ENCODE peak calls at places on chromosomes 11 and 22, in eight cellular contexts. One of them, this sample, is unnamed.

GRCh38 chr11:2325719-2326118 is 23.9 kb downstream of the TSPAN32 start:
- DNase-seq in colonic mucosa: no peak
- DNase-seq in lower lobe of right lung: no peak
- DNase-seq in psoas muscle: no peak
- DNase-seq in AG04450: no peak
- DNase-seq in body of pancreas: peak; percentile 83
- DNase-seq in endothelial cell: no peak
- DNase-seq in osteocyte: no peak
- DNase-seq in this sample: no peak

GRCh38 chr11:66768088-66768521 is 39.1 kb upstream of the SPTBN2 start:
- DNase-seq in body of pancreas: no peak
- DNase-seq in AG04450: no peak
- DNase-seq in colonic mucosa: no peak
- DNase-seq in lower lobe of right lung: no peak
- DNase-seq in endothelial cell: no peak
- DNase-seq in psoas muscle: no peak
- DNase-seq in osteocyte: no peak
- DNase-seq in this sample: no peak

GRCh38 chr22:35102663-35103062 is 36.7 kb downstream of the ISX start:
- DNase-seq in AG04450: no peak
- DNase-seq in lower lobe of right lung: peak; percentile 48
- DNase-seq in psoas muscle: no peak
- DNase-seq in colonic mucosa: peak; percentile 74
- DNase-seq in body of pancreas: no peak
- DNase-seq in endothelial cell: no peak
- DNase-seq in osteocyte: no peak
- DNase-seq in this sample: no peak

GRCh38 chr11:83736689-83737088 is 450.5 kb upstream of the CCDC90B start:
- DNase-seq in lower lobe of right lung: no peak
- DNase-seq in colonic mucosa: no peak
- DNase-seq in body of pancreas: no peak
- DNase-seq in AG04450: no peak
- DNase-seq in osteocyte: no peak
- DNase-seq in endothelial cell: no peak
- DNase-seq in psoas muscle: no peak
- DNase-seq in this sample: no peak

GRCh38 chr11:68569357-68569756 is 108.8 kb downstream of the PPP6R3 start:
- DNase-seq in AG04450: no peak
- DNase-seq in lower lobe of right lung: no peak
- DNase-seq in colonic mucosa: no peak
- DNase-seq in endothelial cell: no peak
- DNase-seq in body of pancreas: no peak
- DNase-seq in psoas muscle: no peak
- DNase-seq in osteocyte: no peak
- DNase-seq in this sample: no peak

GRCh38 chr11:106288057-106288456 is 210.6 kb downstream of the AASDHPPT start:
- DNase-seq in AG04450: no peak
- DNase-seq in lower lobe of right lung: no peak
- DNase-seq in colonic mucosa: no peak
- DNase-seq in body of pancreas: no peak
- DNase-seq in psoas muscle: no peak
- DNase-seq in osteocyte: no peak
- DNase-seq in endothelial cell: no peak
- DNase-seq in this sample: no peak

GRCh38 chr11:86211619-86212018 is 32.9 kb upstream of the EED start:
- DNase-seq in endothelial cell: no peak
- DNase-seq in psoas muscle: no peak
- DNase-seq in AG04450: no peak
- DNase-seq in body of pancreas: no peak
- DNase-seq in colonic mucosa: no peak
- DNase-seq in osteocyte: no peak
- DNase-seq in lower lobe of right lung: no peak
- DNase-seq in this sample: no peak

GRCh38 chr22:44580756-44581435 is 82.9 kb upstream of the RTL6 start:
- DNase-seq in AG04450: no peak
- DNase-seq in lower lobe of right lung: peak; percentile 24
- DNase-seq in colonic mucosa: no peak
- DNase-seq in endothelial cell: no peak
- DNase-seq in osteocyte: no peak
- DNase-seq in body of pancreas: no peak
- DNase-seq in psoas muscle: no peak
- DNase-seq in this sample: no peak

GRCh38 chr22:25028841-25029141 is 76.3 kb downstream of the KIAA1671 start:
- DNase-seq in osteocyte: no peak
- DNase-seq in lower lobe of right lung: no peak
- DNase-seq in endothelial cell: no peak
- DNase-seq in colonic mucosa: no peak
- DNase-seq in body of pancreas: no peak
- DNase-seq in AG04450: no peak
- DNase-seq in psoas muscle: no peak
- DNase-seq in this sample: no peak

GRCh38 chr11:35210886-35211546 is 72.0 kb downstream of the CD44 start:
- DNase-seq in psoas muscle: no peak
- DNase-seq in body of pancreas: no peak
- DNase-seq in AG04450: no peak
- DNase-seq in endothelial cell: no peak
- DNase-seq in lower lobe of right lung: no peak
- DNase-seq in osteocyte: no peak
- DNase-seq in colonic mucosa: no peak
- DNase-seq in this sample: no peak

GRCh38 chr11:23143031-23143430 is 282.8 kb upstream of the CCDC179 start:
- DNase-seq in osteocyte: no peak
- DNase-seq in endothelial cell: no peak
- DNase-seq in colonic mucosa: no peak
- DNase-seq in AG04450: no peak
- DNase-seq in body of pancreas: no peak
- DNase-seq in lower lobe of right lung: no peak
- DNase-seq in psoas muscle: no peak
- DNase-seq in this sample: no peak

GRCh38 chr11:33248416-33248957 is 8.7 kb upstream of the HIPK3 start:
- DNase-seq in lower lobe of right lung: no peak
- DNase-seq in osteocyte: no peak
- DNase-seq in colonic mucosa: peak; percentile 25
- DNase-seq in endothelial cell: no peak
- DNase-seq in body of pancreas: no peak
- DNase-seq in AG04450: peak; percentile 20
- DNase-seq in psoas muscle: no peak
- DNase-seq in this sample: no peak

GRCh38 chr11:47186937-47187681 is 875 bp upstream of the PACSIN3 start:
- DNase-seq in lower lobe of right lung: peak; percentile 67
- DNase-seq in AG04450: no peak
- DNase-seq in psoas muscle: peak; percentile 91
- DNase-seq in osteocyte: no peak
- DNase-seq in endothelial cell: peak; percentile 45
- DNase-seq in colonic mucosa: peak; percentile 45
- DNase-seq in body of pancreas: peak; percentile 81
- DNase-seq in this sample: peak; percentile 26

GRCh38 chr11:111269146-111269868 is 23.8 kb downstream of the POU2AF2 start:
- DNase-seq in colonic mucosa: no peak
- DNase-seq in lower lobe of right lung: no peak
- DNase-seq in body of pancreas: no peak
- DNase-seq in AG04450: no peak
- DNase-seq in osteocyte: no peak
- DNase-seq in psoas muscle: no peak
- DNase-seq in endothelial cell: no peak
- DNase-seq in this sample: no peak

GRCh38 chr11:125345706-125346561 is 150.1 kb downstream of the FEZ1 start:
- DNase-seq in AG04450: peak; percentile 50
- DNase-seq in body of pancreas: peak; percentile 74
- DNase-seq in lower lobe of right lung: peak; percentile 63
- DNase-seq in osteocyte: peak; percentile 95
- DNase-seq in colonic mucosa: peak; percentile 64
- DNase-seq in psoas muscle: peak; percentile 93
- DNase-seq in endothelial cell: peak; percentile 76
- DNase-seq in this sample: peak; percentile 71

GRCh38 chr11:93591247-93591898 is 48.2 kb upstream of the SMCO4 start:
- DNase-seq in AG04450: no peak
- DNase-seq in psoas muscle: no peak
- DNase-seq in colonic mucosa: no peak
- DNase-seq in body of pancreas: no peak
- DNase-seq in osteocyte: no peak
- DNase-seq in endothelial cell: no peak
- DNase-seq in lower lobe of right lung: no peak
- DNase-seq in this sample: no peak

GRCh38 chr11:40130427-40130826 is 1329.0 kb downstream of the LRRC4C start:
- DNase-seq in psoas muscle: no peak
- DNase-seq in colonic mucosa: no peak
- DNase-seq in endothelial cell: peak; percentile 3
- DNase-seq in body of pancreas: no peak
- DNase-seq in osteocyte: no peak
- DNase-seq in AG04450: no peak
- DNase-seq in lower lobe of right lung: no peak
- DNase-seq in this sample: no peak
- TF ChIP-seq CTCF in psoas muscle: no peak
- TF ChIP-seq CTCF in colonic mucosa: no peak
- TF ChIP-seq CTCF in endothelial cell: no peak
- TF ChIP-seq CTCF in body of pancreas: no peak
- TF ChIP-seq CTCF in osteocyte: no peak
- TF ChIP-seq CTCF in AG04450: no peak
- TF ChIP-seq CTCF in lower lobe of right lung: no peak
- TF ChIP-seq CTCF in this sample: peak; percentile 48

GRCh38 chr22:36376265-36376664 is 11.5 kb downstream of the MYH9 start:
- DNase-seq in osteocyte: no peak
- DNase-seq in colonic mucosa: no peak
- DNase-seq in psoas muscle: no peak
- DNase-seq in AG04450: no peak
- DNase-seq in body of pancreas: no peak
- DNase-seq in endothelial cell: no peak
- DNase-seq in lower lobe of right lung: no peak
- DNase-seq in this sample: no peak

GRCh38 chr22:36375071-36375980 is 12.4 kb downstream of the MYH9 start:
- DNase-seq in colonic mucosa: no peak
- DNase-seq in osteocyte: no peak
- DNase-seq in endothelial cell: no peak
- DNase-seq in lower lobe of right lung: peak; percentile 82
- DNase-seq in AG04450: no peak
- DNase-seq in psoas muscle: no peak
- DNase-seq in body of pancreas: peak; percentile 59
- DNase-seq in this sample: no peak

GRCh38 chr22:36377022-36377631 is 10.6 kb downstream of the MYH9 start:
- DNase-seq in psoas muscle: no peak
- DNase-seq in colonic mucosa: no peak
- DNase-seq in osteocyte: no peak
- DNase-seq in endothelial cell: no peak
- DNase-seq in AG04450: no peak
- DNase-seq in lower lobe of right lung: no peak
- DNase-seq in body of pancreas: no peak
- DNase-seq in this sample: no peak

GRCh38 chr22:36373258-36373579 is 14.5 kb downstream of the MYH9 start:
- DNase-seq in colonic mucosa: no peak
- DNase-seq in endothelial cell: no peak
- DNase-seq in body of pancreas: peak; percentile 64
- DNase-seq in lower lobe of right lung: peak; percentile 87
- DNase-seq in psoas muscle: peak; percentile 66
- DNase-seq in AG04450: no peak
- DNase-seq in osteocyte: no peak
- DNase-seq in this sample: no peak

DNA sequence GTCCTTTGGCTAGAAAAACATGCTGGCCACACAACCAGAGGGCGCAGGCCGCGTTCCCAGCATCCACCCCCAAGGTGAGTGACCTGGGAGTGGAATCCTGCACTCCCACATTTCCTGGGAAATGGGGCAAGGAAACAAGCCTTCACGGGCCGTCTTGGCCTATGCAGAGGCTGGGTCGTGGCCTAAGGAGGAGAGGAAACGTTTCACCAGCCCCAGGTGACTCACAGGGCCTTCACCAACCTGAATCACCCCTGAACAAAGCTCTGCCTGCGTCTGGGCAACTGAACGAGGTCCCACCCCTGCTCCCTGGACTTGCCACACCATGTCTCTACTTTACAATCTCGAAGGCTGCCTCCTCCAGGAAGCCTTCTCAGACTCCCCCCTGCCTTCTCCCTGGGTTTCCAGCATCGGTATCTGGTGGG is 13.2 kb downstream of the MYH9 start:
- DNase-seq in osteocyte: no peak
- DNase-seq in colonic mucosa: no peak
- DNase-seq in AG04450: no peak
- DNase-seq in psoas muscle: no peak
- DNase-seq in endothelial cell: no peak
- DNase-seq in lower lobe of right lung: no peak
- DNase-seq in body of pancreas: peak; percentile 48
- DNase-seq in this sample: no peak
- TF ChIP-seq CTCF in osteocyte: no peak
- TF ChIP-seq CTCF in colonic mucosa: no peak
- TF ChIP-seq CTCF in AG04450: no peak
- TF ChIP-seq CTCF in psoas muscle: no peak
- TF ChIP-seq CTCF in endothelial cell: no peak
- TF ChIP-seq CTCF in lower lobe of right lung: no peak
- TF ChIP-seq CTCF in body of pancreas: no peak
- TF ChIP-seq CTCF in this sample: no peak

DNA sequence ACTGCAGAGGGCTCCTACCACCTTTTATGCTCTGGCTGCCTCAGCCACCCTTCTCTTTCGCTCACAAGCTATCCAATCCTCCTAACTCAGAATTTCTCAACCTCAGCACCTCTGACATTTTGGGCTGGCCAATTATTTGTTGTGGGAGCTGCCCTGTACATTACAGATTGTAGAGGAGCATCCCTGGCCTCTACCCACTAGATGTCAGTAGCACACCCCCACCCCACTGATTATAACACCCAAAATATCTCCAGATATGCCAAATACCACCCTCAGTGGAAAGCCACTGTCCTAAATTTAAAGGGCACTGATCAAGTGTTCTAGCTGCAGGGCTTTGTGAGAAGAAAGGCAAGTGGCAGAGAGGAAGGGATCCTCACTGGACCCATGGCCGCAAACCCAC is 443.1 kb downstream of the SOX6 start:
- DNase-seq in lower lobe of right lung: no peak
- DNase-seq in osteocyte: no peak
- DNase-seq in endothelial cell: no peak
- DNase-seq in psoas muscle: no peak
- DNase-seq in AG04450: no peak
- DNase-seq in body of pancreas: no peak
- DNase-seq in colonic mucosa: no peak
- DNase-seq in this sample: no peak
- TF ChIP-seq CTCF in lower lobe of right lung: no peak
- TF ChIP-seq CTCF in osteocyte: peak; percentile 48
- TF ChIP-seq CTCF in endothelial cell: no peak
- TF ChIP-seq CTCF in psoas muscle: no peak
- TF ChIP-seq CTCF in AG04450: peak; percentile 33
- TF ChIP-seq CTCF in body of pancreas: peak; percentile 12
- TF ChIP-seq CTCF in colonic mucosa: no peak
- TF ChIP-seq CTCF in this sample: no peak

DNA sequence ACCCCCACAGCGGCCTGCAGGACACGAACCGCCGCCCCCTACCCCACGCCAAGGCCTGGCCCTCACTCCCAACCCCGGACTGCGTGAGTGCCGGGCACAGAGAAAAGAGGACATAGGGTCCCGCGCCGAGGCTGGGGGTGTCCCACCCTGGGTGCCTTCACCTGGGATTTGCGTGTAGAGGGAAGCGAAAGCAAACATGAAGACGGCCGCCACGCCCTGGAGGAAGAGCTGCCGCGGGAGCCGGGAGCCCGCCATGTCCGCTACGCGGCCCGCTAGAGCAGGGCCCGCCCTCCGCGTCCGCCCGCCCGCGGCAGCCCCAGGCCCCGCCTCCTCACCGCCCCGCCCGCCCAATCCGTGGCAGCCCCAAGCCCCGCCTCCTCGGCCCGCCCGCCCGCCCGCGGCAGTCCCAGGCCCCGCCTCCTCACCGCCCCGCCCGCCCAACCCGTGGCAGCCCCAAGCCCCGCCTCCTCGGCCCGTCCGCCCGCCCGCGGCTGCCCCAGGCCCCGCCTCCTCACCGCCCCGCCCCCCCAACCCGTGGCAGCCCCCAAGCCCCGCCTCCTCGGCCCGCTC is at the start of gene LMF2:
- DNase-seq in psoas muscle: peak; percentile 96
- DNase-seq in body of pancreas: peak; percentile 94
- DNase-seq in colonic mucosa: peak; percentile 90
- DNase-seq in AG04450: no peak
- DNase-seq in endothelial cell: peak; percentile 96
- DNase-seq in osteocyte: peak; percentile 99
- DNase-seq in lower lobe of right lung: peak; percentile 94
- DNase-seq in this sample: peak; percentile 91
- TF ChIP-seq CTCF in psoas muscle: peak; percentile 4
- TF ChIP-seq CTCF in body of pancreas: no peak
- TF ChIP-seq CTCF in colonic mucosa: no peak
- TF ChIP-seq CTCF in AG04450: no peak
- TF ChIP-seq CTCF in endothelial cell: no peak
- TF ChIP-seq CTCF in osteocyte: no peak
- TF ChIP-seq CTCF in lower lobe of right lung: no peak
- TF ChIP-seq CTCF in this sample: no peak

This sample was measured in neural crest cell.